ENCODE peak calls at places on chromosomes 6 and 20, in six cellular contexts. W is ACHN; X is CD8-positive, alpha-beta T cell; J is neural progenitor cell; Y is Peyer's patch; U is germinal center. H is an unnamed sample.

GRCh38 chr20:57501461-57502330 is 23.2 kb downstream of the CTCFL start:
- DNase-seq in X (no peak), W (no peak), U (no peak), Y (no peak), J (peak; percentile 41), H (peak; percentile 18)

GRCh38 chr6:42727627-42728026 is 5.2 kb upstream of the PRPH2 start:
- DNase-seq in X (no peak), Y (no peak), U (no peak), W (no peak), J (no peak), H (no peak)

GRCh38 chr6:16760536-16761468 is at the start of gene ATXN1:
- DNase-seq in X (peak; percentile 74), W (peak; percentile 39), J (peak; percentile 77), Y (peak; percentile 70), U (peak; percentile 43), H (peak; percentile 86)

GRCh38 chr20:63751471-63752271 is 12.1 kb downstream of the SLC2A4RG start:
- DNase-seq in Y (no peak), U (no peak), J (no peak), X (no peak), W (no peak), H (no peak)

GRCh38 chr20:34069341-34070078 is 42.5 kb downstream of the EIF2S2 start:
- DNase-seq in X (peak; percentile 71), Y (peak; percentile 70), W (peak; percentile 78), J (peak; percentile 86), U (peak; percentile 40), H (peak; percentile 85)

GRCh38 chr6:11381801-11382513 is 149.5 kb upstream of the NEDD9 start:
- DNase-seq in Y (peak; percentile 83), W (no peak), U (peak; percentile 74), X (peak; percentile 79), J (no peak), H (no peak)

GRCh38 chr6:49524541-49524940 is 24.8 kb downstream of the GLYATL3 start:
- DNase-seq in Y (no peak), U (no peak), W (no peak), X (no peak), J (no peak), H (peak; percentile 81)

GRCh38 chr6:119669228-119669627 is 319.7 kb upstream of the MAN1A1 start:
- DNase-seq in U (no peak), Y (no peak), W (no peak), J (no peak), X (no peak), H (no peak)

GRCh38 chr20:37347891-37348642 is 2.1 kb downstream of the SRC start:
- DNase-seq in U (no peak), J (no peak), W (no peak), Y (no peak), X (no peak), H (no peak)

GRCh38 chr6:1313364-1313754 is 1.5 kb downstream of the FOXQ1 start:
- DNase-seq in X (no peak), Y (no peak), U (no peak), W (no peak), J (no peak), H (peak; percentile 35)

GRCh38 chr6:146892283-146892612 is 293.5 kb downstream of the ADGB start:
- DNase-seq in X (no peak), U (no peak), Y (no peak), J (no peak), W (no peak), H (no peak)

GRCh38 chr6:151370509-151371078 is 20.8 kb downstream of the ZBTB2 start:
- DNase-seq in X (peak; percentile 34), Y (no peak), U (no peak), J (peak; percentile 15), W (peak; percentile 20), H (no peak)

GRCh38 chr6:13429406-13429753 is 58.0 kb downstream of the GFOD1 start:
- DNase-seq in U (no peak), W (no peak), Y (no peak), X (no peak), J (no peak), H (no peak)

GRCh38 chr20:59939879-59940128 is 301 bp downstream of the PPP1R3D start:
- DNase-seq in X (no peak), W (no peak), Y (peak; percentile 36), J (no peak), U (peak; percentile 9), H (no peak)

GRCh38 chr6:36544228-36544627 is 3.1 kb downstream of the STK38 start:
- DNase-seq in X (peak; percentile 68), J (no peak), W (no peak), U (no peak), Y (peak; percentile 75), H (no peak)

GRCh38 chr6:38818691-38819090 is 103.6 kb downstream of the DNAH8 start:
- DNase-seq in W (no peak), Y (no peak), U (no peak), J (no peak), X (no peak), H (no peak)

GRCh38 chr6:31308050-31308844 is 36.4 kb upstream of the HLA-C start:
- DNase-seq in X (peak; percentile 86), Y (peak; percentile 73), J (peak; percentile 10), U (peak; percentile 97), W (no peak), H (no peak)

GRCh38 chr20:31330893-31331292 is 22.5 kb upstream of the DEFB116 start:
- DNase-seq in Y (no peak), J (no peak), X (no peak), U (no peak), W (no peak), H (no peak)

GRCh38 chr6:40972814-40973213 is 66.2 kb downstream of the UNC5CL start:
- DNase-seq in J (no peak), Y (no peak), U (no peak), X (no peak), W (no peak), H (no peak)

GRCh38 chr6:138331984-138332383 is 45.7 kb upstream of the SMIM28 start:
- DNase-seq in Y (no peak), W (no peak), X (no peak), U (no peak), J (no peak), H (no peak)

GRCh38 chr6:52125139-52125538 is 37.7 kb upstream of the PKHD1 start:
- DNase-seq in Y (no peak), X (no peak), U (no peak), W (peak; percentile 43), J (no peak), H (no peak)

GRCh38 chr6:163314791-163315404 is 99.6 kb upstream of the QKI start:
- DNase-seq in W (no peak), X (no peak), J (no peak), Y (no peak), U (no peak), H (peak; percentile 7)